ENCODE peak calls at places on chromosomes 6 and 20, in five cellular contexts. P is mesenchymal stem cell, V is heart left ventricle, M is stomach, C is ascending aorta. E is an unnamed sample.

GRCh38 chr20:59044295-59044694 is 1.7 kb upstream of the PRELID3B start:
- DNase-seq in C (no peak), V (no peak), M (no peak), P (no peak), E (no peak)

GRCh38 chr6:139852484-139853140 is 478.2 kb upstream of the CITED2 start:
- DNase-seq in M (no peak), P (peak; percentile 93), V (no peak), C (no peak), E (no peak)

GRCh38 chr6:89792881-89793280 is 26.7 kb downstream of the MDN1 start:
- DNase-seq in M (no peak), P (peak; percentile 44), C (no peak), V (no peak), E (no peak)

GRCh38 chr6:88220493-88220892 is 54.3 kb upstream of the CNR1 start:
- DNase-seq in V (no peak), P (peak; percentile 2), M (no peak), C (no peak), E (no peak)

GRCh38 chr20:6921717-6922386 is 154.4 kb downstream of the BMP2 start:
- DNase-seq in M (no peak), V (no peak), P (no peak), C (no peak), E (no peak)

GRCh38 chr20:63177134-63177784 is 38.7 kb downstream of the YTHDF1 start:
- DNase-seq in V (no peak), C (no peak), P (no peak), M (no peak), E (no peak)

GRCh38 chr6:155854787-155855186 is 399.1 kb upstream of the NOX3 start:
- DNase-seq in P (no peak), M (no peak), C (no peak), V (no peak), E (no peak)

GRCh38 chr6:20538131-20538662 is 3.9 kb downstream of the CDKAL1 start:
- DNase-seq in P (no peak), V (no peak), C (no peak), M (no peak), E (no peak)

GRCh38 chr6:42281570-42281969 is 63.9 kb upstream of the MRPS10 start:
- DNase-seq in P (no peak), M (no peak), C (no peak), V (no peak), E (no peak)

GRCh38 chr6:129513471-129513870 is 196.5 kb downstream of the ARHGAP18 start:
- DNase-seq in M (no peak), C (no peak), P (no peak), V (no peak), E (no peak)

GRCh38 chr20:19022791-19023448 is 189.5 kb upstream of the SLC24A3 start:
- DNase-seq in P (no peak), V (no peak), M (no peak), C (peak; percentile 30), E (no peak)

GRCh38 chr6:17394192-17394611 is 807 bp downstream of the CAP2 start:
- DNase-seq in M (peak; percentile 28), P (peak; percentile 81), C (peak; percentile 72), V (peak; percentile 37), E (peak; percentile 81)

GRCh38 chr20:37179671-37180524 is 550 bp upstream of the MROH8 start:
- DNase-seq in V (no peak), C (no peak), P (peak; percentile 70), M (no peak), E (no peak)

GRCh38 chr6:120771019-120771418 is 563.3 kb downstream of the TBC1D32 start:
- DNase-seq in V (no peak), C (no peak), M (no peak), P (no peak), E (no peak)

GRCh38 chr20:25148181-25148981 is 47.1 kb upstream of the ENTPD6 start:
- DNase-seq in V (peak; percentile 58), C (peak; percentile 73), M (peak; percentile 54), P (peak; percentile 30), E (peak; percentile 44)

GRCh38 chr20:20487811-20488210 is 119.9 kb downstream of the INSM1 start:
- DNase-seq in P (no peak), V (no peak), M (no peak), C (no peak), E (no peak)

GRCh38 chr20:57256205-57256604 is 10.2 kb downstream of the BMP7 start:
- DNase-seq in V (no peak), C (no peak), M (no peak), P (no peak), E (no peak)

GRCh38 chr20:63032026-63032800 is 25.4 kb upstream of the BHLHE23 start:
- DNase-seq in M (no peak), P (no peak), C (no peak), V (no peak), E (no peak)

GRCh38 chr6:124917769-124918168 is 44.5 kb upstream of the RNF217 start:
- DNase-seq in C (no peak), M (no peak), V (no peak), P (no peak), E (no peak)
- H3K4me1 ChIP-seq in C (no peaks in the 10 kb centered on the region), M (no peaks in the 10 kb centered on the region), V (no peaks in the 10 kb centered on the region), P (no peaks in the 10 kb centered on the region), E (no peaks in the 10 kb centered on the region)

GRCh38 chr6:166950443-166950821 is 5.9 kb downstream of the RNASET2 start:
- DNase-seq in P (no peak), M (no peak), V (no peak), C (no peak), E (no peak)
- H3K4me3 ChIP-seq in P (peak overlapping the region; percentile 27), M (no peak overlapping the region), V (no peak overlapping the region), C (no peak overlapping the region), E (no peak overlapping the region)

DNA sequence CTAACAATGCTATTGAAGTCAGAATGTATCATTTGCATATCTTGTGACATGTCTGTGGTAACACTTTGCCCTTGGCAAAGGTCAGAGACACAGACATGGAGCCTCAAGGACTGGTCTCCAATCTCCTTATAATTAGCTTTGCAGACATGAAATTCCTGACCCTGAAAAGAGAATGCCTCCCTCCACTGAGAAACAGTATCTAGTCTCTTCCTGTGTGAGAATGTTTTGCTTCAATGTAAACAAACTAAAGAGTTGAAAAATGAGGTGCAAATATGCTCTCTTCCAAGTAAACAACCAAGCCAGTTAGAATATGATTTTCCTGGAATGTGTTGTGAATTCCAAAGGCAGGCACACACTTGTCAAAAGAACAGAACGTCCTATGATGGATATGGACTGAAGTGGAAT is 407.1 kb upstream of the MARCKS start:
- DNase-seq in M (no peak), C (no peak), V (no peak), P (peak; percentile 80), E (no peak)
- H3K36me3 ChIP-seq in M (no peaks in the 10 kb centered on the region), C (no peaks in the 10 kb centered on the region), V (no peaks in the 10 kb centered on the region), P (no peaks in the 10 kb centered on the region), E (no peaks in the 10 kb centered on the region)

GRCh38 chr20:53843645-53844044 is 226.7 kb downstream of the BCAS1 start:
- DNase-seq in V (no peak), P (no peak), C (no peak), M (no peak), E (no peak)
- H3K4me1 ChIP-seq in V (no peaks in the 10 kb centered on the region), P (peaks cover 3% of the 10 kb centered on the region), C (no peaks in the 10 kb centered on the region), M (peaks cover 5% of the 10 kb centered on the region), E (no peaks in the 10 kb centered on the region)

E was measured in tibial artery.